ENCODE peak calls at places on chromosome 12, in five cellular contexts. One of them, this sample, is unnamed.

GRCh38 chr12:30286345-30286926 is 409.2 kb downstream of the IPO8 start:
- DNase-seq in nucleus accumbens: no peak
- DNase-seq in fibroblast of mammary gland: peak
- DNase-seq in astrocyte of the cerebellum: peak
- DNase-seq in smooth muscle cell of the brain vasculature: peak
- DNase-seq in this sample: no peak

GRCh38 chr12:57270966-57271470 is 20.0 kb upstream of the STAC3 start:
- DNase-seq in nucleus accumbens: no peak
- DNase-seq in fibroblast of mammary gland: no peak
- DNase-seq in astrocyte of the cerebellum: no peak
- DNase-seq in smooth muscle cell of the brain vasculature: no peak
- DNase-seq in this sample: no peak

GRCh38 chr12:32947203-32947795 is 50.7 kb upstream of the PKP2 start:
- DNase-seq in nucleus accumbens: no peak
- DNase-seq in fibroblast of mammary gland: peak
- DNase-seq in astrocyte of the cerebellum: peak
- DNase-seq in smooth muscle cell of the brain vasculature: no peak
- DNase-seq in this sample: no peak

GRCh38 chr12:82461393-82461792 is 103.1 kb downstream of the METTL25 start:
- DNase-seq in nucleus accumbens: no peak
- DNase-seq in fibroblast of mammary gland: no peak
- DNase-seq in astrocyte of the cerebellum: no peak
- DNase-seq in smooth muscle cell of the brain vasculature: no peak
- DNase-seq in this sample: no peak

GRCh38 chr12:132610051-132610759 is at the start of gene LRCOL1:
- DNase-seq in nucleus accumbens: no peak
- DNase-seq in fibroblast of mammary gland: peak
- DNase-seq in astrocyte of the cerebellum: peak
- DNase-seq in smooth muscle cell of the brain vasculature: no peak
- DNase-seq in this sample: no peak

GRCh38 chr12:51407604-51408003 is 16.4 kb upstream of the GALNT6 start:
- DNase-seq in nucleus accumbens: no peak
- DNase-seq in fibroblast of mammary gland: no peak
- DNase-seq in astrocyte of the cerebellum: no peak
- DNase-seq in smooth muscle cell of the brain vasculature: no peak
- DNase-seq in this sample: no peak

GRCh38 chr12:102673606-102674005 is 193.2 kb upstream of the IGF1 start:
- DNase-seq in nucleus accumbens: no peak
- DNase-seq in fibroblast of mammary gland: no peak
- DNase-seq in astrocyte of the cerebellum: no peak
- DNase-seq in smooth muscle cell of the brain vasculature: no peak
- DNase-seq in this sample: no peak

GRCh38 chr12:12999959-13000615 is at the start of gene HEBP1:
- DNase-seq in nucleus accumbens: peak
- DNase-seq in fibroblast of mammary gland: peak
- DNase-seq in astrocyte of the cerebellum: peak
- DNase-seq in smooth muscle cell of the brain vasculature: no peak
- DNase-seq in this sample: peak

GRCh38 chr12:119679490-119679889 is 11.6 kb downstream of the PRKAB1 start:
- DNase-seq in nucleus accumbens: no peak
- DNase-seq in fibroblast of mammary gland: no peak
- DNase-seq in astrocyte of the cerebellum: no peak
- DNase-seq in smooth muscle cell of the brain vasculature: no peak
- DNase-seq in this sample: no peak

GRCh38 chr12:65867428-65867827 is 43.1 kb downstream of the HMGA2 start:
- DNase-seq in nucleus accumbens: no peak
- DNase-seq in fibroblast of mammary gland: peak
- DNase-seq in astrocyte of the cerebellum: peak
- DNase-seq in smooth muscle cell of the brain vasculature: no peak
- DNase-seq in this sample: no peak

GRCh38 chr12:67943295-67943892 is 45.9 kb upstream of the IFNG-AS1 start:
- DNase-seq in nucleus accumbens: peak
- DNase-seq in fibroblast of mammary gland: peak
- DNase-seq in astrocyte of the cerebellum: peak
- DNase-seq in smooth muscle cell of the brain vasculature: peak
- DNase-seq in this sample: no peak

This sample was measured in T-helper 2 cell.